ENCODE peak calls at places on chromosome 22, in nine cellular contexts. A is Panc1, X is lung, W is H1, Q is K562, G is OCI-LY7, J is colonic mucosa, S is heart left ventricle, D is stomach. N is an unnamed sample.

GRCh38 chr22:26777402-26777801 is 120.0 kb downstream of the MIAT start:
- DNase-seq in A (no peak), X (no peak), W (no peak), Q (no peak), G (no peak), J (no peak), S (no peak), D (no peak), N (no peak)

GRCh38 chr22:21044931-21045584 is 688 bp upstream of the LRRC74B start:
- DNase-seq in A (no peak), X (no peak), W (no peak), Q (peak; percentile 75), G (no peak), J (no peak), S (no peak), D (no peak), N (no peak)

GRCh38 chr22:44347549-44347948 is 34.8 kb upstream of the SHISAL1 start:
- DNase-seq in A (no peak), X (no peak), W (no peak), Q (no peak), G (no peak), J (no peak), S (no peak), D (no peak), N (no peak)

GRCh38 chr22:50497093-50497492 is 10.4 kb downstream of the LMF2 start:
- DNase-seq in A (no peak), X (no peak), W (no peak), Q (no peak), G (no peak), J (no peak), S (no peak), D (no peak), N (no peak)

GRCh38 chr22:42946551-42947198 is 68.3 kb downstream of the PACSIN2 start:
- DNase-seq in A (no peak), X (no peak), W (no peak), Q (no peak), G (no peak), J (no peak), S (no peak), D (no peak), N (no peak)

GRCh38 chr22:49042877-49043859 is 784.5 kb downstream of the BRD1 start:
- DNase-seq in A (no peak), X (no peak), W (no peak), Q (no peak), G (no peak), J (no peak), S (no peak), D (no peak), N (no peak)

GRCh38 chr22:21000215-21000986 is 1.5 kb downstream of the THAP7 start:
- DNase-seq in A (no peak), X (no peak), W (no peak), Q (peak; percentile 77), G (no peak), J (no peak), S (no peak), D (no peak), N (no peak)

GRCh38 chr22:44196731-44197131 is 16.0 kb downstream of the PARVG start:
- DNase-seq in A (no peak), X (no peak), W (no peak), Q (no peak), G (no peak), J (no peak), S (no peak), D (no peak), N (no peak)

GRCh38 chr22:41534219-41534618 is 10.1 kb downstream of the POLR3H start:
- DNase-seq in A (no peak), X (no peak), W (no peak), Q (no peak), G (no peak), J (no peak), S (no peak), D (no peak), N (no peak)

GRCh38 chr22:25404923-25405853 is 159.3 kb upstream of the GRK3 start:
- DNase-seq in A (no peak), X (peak; percentile 74), W (no peak), Q (peak; percentile 83), G (peak; percentile 77), J (peak; percentile 83), S (peak; percentile 91), D (peak; percentile 83), N (no peak)

GRCh38 chr22:27749597-27750225 is 51.8 kb downstream of the MN1 start:
- DNase-seq in A (no peak), X (no peak), W (no peak), Q (no peak), G (no peak), J (no peak), S (no peak), D (no peak), N (no peak)

GRCh38 chr22:50186181-50186731 is 543 bp downstream of the TRABD start:
- DNase-seq in A (no peak), X (no peak), W (no peak), Q (no peak), G (peak; percentile 33), J (no peak), S (peak; percentile 51), D (no peak), N (no peak)

GRCh38 chr22:30325065-30325720 is 1.5 kb downstream of the TBC1D10A start:
- DNase-seq in A (no peak), X (peak; percentile 45), W (no peak), Q (no peak), G (no peak), J (peak; percentile 80), S (peak; percentile 56), D (peak; percentile 48), N (no peak)

GRCh38 chr22:30325724-30326703 is 727 bp downstream of the TBC1D10A start:
- DNase-seq in A (no peak), X (no peak), W (peak; percentile 49), Q (peak; percentile 68), G (peak; percentile 50), J (peak; percentile 58), S (peak; percentile 48), D (peak; percentile 53), N (no peak)

GRCh38 chr22:30326704-30327362 is at the start of gene TBC1D10A:
- DNase-seq in A (no peak), X (peak; percentile 90), W (peak; percentile 92), Q (peak; percentile 98), G (peak; percentile 96), J (peak; percentile 95), S (peak; percentile 93), D (peak; percentile 97), N (peak; percentile 70)

GRCh38 chr22:30328466-30329049 is 1.8 kb upstream of the TBC1D10A start:
- DNase-seq in A (no peak), X (no peak), W (no peak), Q (no peak), G (no peak), J (no peak), S (no peak), D (no peak), N (no peak)

DNA sequence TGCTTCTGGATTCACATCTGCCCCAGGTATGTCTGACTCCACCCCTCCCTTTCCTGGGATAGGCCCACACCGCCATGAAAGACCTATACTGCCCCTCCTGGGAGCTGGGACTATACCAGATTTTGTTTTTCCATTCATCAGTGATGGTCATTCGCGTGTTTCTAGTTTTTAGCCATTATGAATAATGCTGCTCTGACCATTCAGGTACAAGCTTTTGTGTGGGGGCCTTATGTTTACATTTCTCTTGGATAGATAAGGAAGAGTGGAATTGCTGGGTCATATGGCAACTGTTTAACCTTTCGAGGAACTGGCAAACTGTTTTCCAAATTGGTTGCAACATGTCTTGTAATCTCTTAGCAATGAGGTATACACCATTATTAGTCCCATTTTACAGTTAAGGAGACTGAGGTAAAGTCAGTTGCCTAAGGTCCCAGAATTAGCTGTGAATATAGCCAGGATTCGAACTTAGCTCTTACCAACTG is 1.2 kb upstream of the TBC1D10A start:
- DNase-seq in A (no peak), X (no peak), W (no peak), Q (no peak), G (peak; percentile 15), J (peak; percentile 62), S (no peak), D (no peak), N (no peak)
- TF ChIP-seq CTCF in A (no peak), X (no peak), W (peak; percentile 53), Q (peak; percentile 39), G (peak; percentile 61), J (peak; percentile 21), S (no peak), D (no peak), N (peak; percentile 21)

DNA sequence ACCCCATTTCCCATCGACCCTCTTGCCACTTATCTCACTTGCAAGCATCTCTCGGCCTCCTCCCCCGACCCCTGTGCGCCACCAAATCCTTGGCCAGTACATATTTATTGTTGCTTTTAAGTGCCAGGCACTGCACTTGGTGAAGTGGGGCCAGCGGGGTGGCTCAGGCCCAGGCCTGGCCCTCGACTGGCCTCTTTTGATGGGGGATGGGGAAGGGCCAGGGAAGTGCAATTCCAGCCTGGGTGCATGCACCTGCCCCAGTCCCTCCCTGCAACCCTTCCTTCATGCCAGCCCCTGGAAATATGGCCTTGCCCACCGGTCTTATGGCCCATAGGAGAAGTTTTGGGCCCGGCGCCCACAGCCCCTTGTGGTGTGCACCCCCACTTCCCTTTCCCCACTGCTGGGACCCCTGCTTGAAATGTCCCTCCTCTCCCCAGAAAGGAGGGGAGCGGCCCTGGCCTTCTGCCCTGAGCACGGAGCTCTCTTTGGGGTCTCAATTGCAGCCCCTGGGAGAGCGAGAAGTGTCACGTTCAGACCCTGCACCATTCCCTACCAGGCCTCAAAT is 791 bp downstream of the SUSD2 start:
- DNase-seq in A (no peak), X (no peak), W (no peak), Q (no peak), G (no peak), J (no peak), S (no peak), D (no peak), N (no peak)
- H3K4me3 ChIP-seq in A (no peak overlapping the region), X (no peak overlapping the region), W (no peak overlapping the region), Q (no peak overlapping the region), G (no peak overlapping the region), J (no peak overlapping the region), S (peak overlapping the region; percentile 42), D (no peak overlapping the region), N (no peak overlapping the region)

DNA sequence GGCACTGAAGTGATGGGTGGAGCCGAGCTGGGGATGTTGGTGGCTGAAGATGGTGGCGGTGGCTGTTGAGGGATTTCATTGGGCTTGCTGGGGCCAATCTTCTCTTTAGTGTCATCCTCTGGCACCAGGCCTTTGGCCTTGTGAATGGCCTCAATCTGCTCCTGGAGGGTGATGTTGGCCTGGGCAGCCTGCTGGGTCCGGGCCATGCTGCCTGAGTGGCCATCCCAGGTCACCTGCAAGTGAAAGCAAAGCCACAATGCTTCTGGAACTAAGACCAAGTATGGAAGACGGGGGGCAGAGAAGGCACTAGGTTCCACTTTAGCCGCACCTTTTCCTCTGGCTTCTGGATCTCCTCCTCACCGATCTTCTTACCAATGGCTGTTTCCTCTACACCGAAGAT is 12.1 kb upstream of the TBC1D10A start:
- DNase-seq in A (no peak), X (no peak), W (no peak), Q (no peak), G (no peak), J (no peak), S (no peak), D (no peak), N (no peak)
- H3K36me3 ChIP-seq in A (peaks cover 13% of the 10 kb centered on the region), X (peaks cover 66% of the 10 kb centered on the region), W (peaks cover 97% of the 10 kb centered on the region), Q (peaks cover 98% of the 10 kb centered on the region), G (peaks cover 98% of the 10 kb centered on the region), J (peaks cover 82% of the 10 kb centered on the region), S (peaks cover 100% of the 10 kb centered on the region), D (peaks cover 100% of the 10 kb centered on the region), N (peaks cover 11% of the 10 kb centered on the region)

DNA sequence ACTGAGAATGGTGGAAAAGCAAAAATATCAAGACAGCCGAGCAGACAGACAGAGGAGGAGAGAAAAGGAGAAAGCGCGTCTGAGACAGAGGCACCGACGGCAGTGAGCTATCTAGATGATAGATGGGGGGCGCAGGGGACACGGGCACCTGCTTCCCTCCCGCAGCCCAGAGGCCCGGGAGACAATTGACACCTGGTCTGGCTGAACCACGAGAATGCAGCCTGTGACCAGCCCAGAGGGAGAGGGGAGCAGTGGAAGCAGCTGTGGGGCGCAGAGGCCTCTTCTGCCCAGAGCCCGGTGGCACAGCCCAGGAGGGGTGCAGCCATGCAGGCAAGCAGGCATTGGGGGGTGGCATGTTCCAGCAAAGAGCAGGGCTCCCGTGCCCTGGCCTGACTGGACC is 48.2 kb downstream of the ELFN2 start:
- DNase-seq in A (no peak), X (no peak), W (no peak), Q (no peak), G (peak; percentile 46), J (no peak), S (no peak), D (no peak), N (no peak)
- TF ChIP-seq CTCF in A (no peak), X (no peak), W (no peak), Q (no peak), G (no peak), J (no peak), S (no peak), D (no peak), N (no peak)

N was measured in kidney epithelial cell.